ENCODE peak calls at places on chromosomes 1 and 21, in ten cellular contexts. O is T-helper 17 cell, J is GM23338, Z is NCI-H1092 treated with DMSO at 0.1 percent for 48 hours, D is MV-4-11, S is AG04449, L is cardiac muscle cell, Q is HFFc6, H is astrocyte, W is COLO829. F is an unnamed sample.

GRCh38 chr1:202862672-202863560 is 26.0 kb downstream of the RABIF start:
- DNase-seq in S (no peak), O (no peak), L (no peak), H (no peak), D (no peak), Z (no peak), Q (no peak), J (no peak), W (no peak), F (no peak)

GRCh38 chr21:26185446-26185845 is 14.9 kb upstream of the APP start:
- DNase-seq in Q (no peak), W (no peak), O (no peak), L (no peak), D (no peak), H (no peak), J (no peak), Z (no peak), S (no peak), F (no peak)

GRCh38 chr1:100955322-100955721 is 59.4 kb downstream of the SLC30A7 start:
- DNase-seq in O (no peak), Q (peak), Z (no peak), W (peak), J (no peak), S (peak), H (peak), L (peak), D (no peak), F (peak)

GRCh38 chr1:162279099-162279498 is 97.6 kb downstream of the SPATA46 start:
- DNase-seq in J (no peak), Z (peak), H (no peak), S (no peak), L (no peak), D (no peak), O (no peak), Q (no peak), W (no peak), F (no peak)

GRCh38 chr1:44484155-44484688 is 79.2 kb downstream of the RNF220 start:
- DNase-seq in L (peak), Z (no peak), J (peak), Q (no peak), H (peak), W (no peak), D (peak), O (no peak), S (no peak), F (no peak)

GRCh38 chr1:27624467-27625233 is 10.3 kb downstream of the FGR start:
- DNase-seq in S (no peak), Q (no peak), Z (peak), J (peak), D (no peak), W (no peak), H (no peak), O (no peak), L (no peak), F (no peak)

GRCh38 chr1:12496154-12496961 is 121.7 kb downstream of the DHRS3 start:
- DNase-seq in J (no peak), Q (no peak), W (no peak), H (peak), Z (no peak), O (no peak), D (peak), L (peak), S (no peak), F (no peak)

GRCh38 chr1:31064685-31065309 is 720 bp downstream of the PUM1 start:
- DNase-seq in H (peak), Q (no peak), S (no peak), L (peak), D (peak), W (no peak), O (no peak), Z (peak), J (no peak), F (no peak)

GRCh38 chr21:32425628-32426027 is 13.1 kb downstream of the EVA1C start:
- DNase-seq in H (no peak), J (no peak), O (no peak), Q (no peak), Z (no peak), S (no peak), L (no peak), W (no peak), D (no peak), F (no peak)

GRCh38 chr1:205769641-205770365 is 5.5 kb downstream of the RAB29 start:
- DNase-seq in J (no peak), W (no peak), O (no peak), Q (no peak), S (no peak), Z (no peak), H (no peak), L (no peak), D (no peak), F (no peak)

GRCh38 chr1:89001510-89001909 is 9.1 kb upstream of the KYAT3 start:
- DNase-seq in Q (peak), W (no peak), L (no peak), D (no peak), S (no peak), Z (no peak), O (no peak), J (peak), H (no peak), F (no peak)

GRCh38 chr1:225919906-225920305 is 4.1 kb downstream of the PYCR2 start:
- DNase-seq in S (peak), O (no peak), H (peak), W (peak), L (peak), Z (no peak), Q (peak), D (peak), J (no peak), F (no peak)

GRCh38 chr21:45974073-45975016 is 7.2 kb upstream of the COL6A1 start:
- DNase-seq in H (peak), W (peak), Q (peak), O (no peak), L (peak), S (no peak), Z (no peak), J (peak), D (peak), F (no peak)

F was measured in non-pigmented ciliary epithelial cell.